ENCODE peak calls at places on chromosomes 1 and 21, in six cellular contexts. One of them, this sample, is unnamed.

GRCh38 chr1:107530543-107530942 is 389.7 kb downstream of the NTNG1 start:
- DNase-seq in AG10803: peak; percentile 73
- DNase-seq in choroid plexus epithelial cell: no peak
- DNase-seq in ascending aorta: no peak
- DNase-seq in omental fat pad: no peak
- DNase-seq in testis: no peak
- DNase-seq in this sample: no peak

GRCh38 chr1:88979749-88980116 is 12.7 kb downstream of the KYAT3 start:
- DNase-seq in AG10803: no peak
- DNase-seq in choroid plexus epithelial cell: no peak
- DNase-seq in ascending aorta: no peak
- DNase-seq in omental fat pad: no peak
- DNase-seq in testis: no peak
- DNase-seq in this sample: no peak

GRCh38 chr1:83554174-83554573 is 444.8 kb downstream of the TTLL7 start:
- DNase-seq in AG10803: no peak
- DNase-seq in choroid plexus epithelial cell: peak; percentile 1
- DNase-seq in ascending aorta: no peak
- DNase-seq in omental fat pad: no peak
- DNase-seq in testis: peak; percentile 26
- DNase-seq in this sample: no peak

GRCh38 chr1:44103270-44104131 is 15.1 kb upstream of the KLF17 start:
- DNase-seq in AG10803: no peak
- DNase-seq in choroid plexus epithelial cell: no peak
- DNase-seq in ascending aorta: no peak
- DNase-seq in omental fat pad: no peak
- DNase-seq in testis: peak; percentile 54
- DNase-seq in this sample: no peak

GRCh38 chr1:167165948-167166702 is 54.6 kb upstream of the POU2F1 start:
- DNase-seq in AG10803: no peak
- DNase-seq in choroid plexus epithelial cell: peak; percentile 93
- DNase-seq in ascending aorta: no peak
- DNase-seq in omental fat pad: no peak
- DNase-seq in testis: no peak
- DNase-seq in this sample: no peak

GRCh38 chr1:62228139-62228882 is 33.7 kb downstream of the L1TD1 start:
- DNase-seq in AG10803: no peak
- DNase-seq in choroid plexus epithelial cell: no peak
- DNase-seq in ascending aorta: no peak
- DNase-seq in omental fat pad: no peak
- DNase-seq in testis: no peak
- DNase-seq in this sample: no peak

GRCh38 chr1:14055442-14056225 is 355.6 kb downstream of the PRDM2 start:
- DNase-seq in AG10803: no peak
- DNase-seq in choroid plexus epithelial cell: peak; percentile 44
- DNase-seq in ascending aorta: no peak
- DNase-seq in omental fat pad: no peak
- DNase-seq in testis: no peak
- DNase-seq in this sample: no peak

GRCh38 chr1:6157528-6158174 is 22.5 kb downstream of the CHD5 start:
- DNase-seq in AG10803: no peak
- DNase-seq in choroid plexus epithelial cell: peak; percentile 60
- DNase-seq in ascending aorta: no peak
- DNase-seq in omental fat pad: no peak
- DNase-seq in testis: no peak
- DNase-seq in this sample: no peak

GRCh38 chr1:85070972-85071492 is 22.7 kb upstream of the MCOLN3 start:
- DNase-seq in AG10803: no peak
- DNase-seq in choroid plexus epithelial cell: no peak
- DNase-seq in ascending aorta: no peak
- DNase-seq in omental fat pad: no peak
- DNase-seq in testis: no peak
- DNase-seq in this sample: no peak

DNA sequence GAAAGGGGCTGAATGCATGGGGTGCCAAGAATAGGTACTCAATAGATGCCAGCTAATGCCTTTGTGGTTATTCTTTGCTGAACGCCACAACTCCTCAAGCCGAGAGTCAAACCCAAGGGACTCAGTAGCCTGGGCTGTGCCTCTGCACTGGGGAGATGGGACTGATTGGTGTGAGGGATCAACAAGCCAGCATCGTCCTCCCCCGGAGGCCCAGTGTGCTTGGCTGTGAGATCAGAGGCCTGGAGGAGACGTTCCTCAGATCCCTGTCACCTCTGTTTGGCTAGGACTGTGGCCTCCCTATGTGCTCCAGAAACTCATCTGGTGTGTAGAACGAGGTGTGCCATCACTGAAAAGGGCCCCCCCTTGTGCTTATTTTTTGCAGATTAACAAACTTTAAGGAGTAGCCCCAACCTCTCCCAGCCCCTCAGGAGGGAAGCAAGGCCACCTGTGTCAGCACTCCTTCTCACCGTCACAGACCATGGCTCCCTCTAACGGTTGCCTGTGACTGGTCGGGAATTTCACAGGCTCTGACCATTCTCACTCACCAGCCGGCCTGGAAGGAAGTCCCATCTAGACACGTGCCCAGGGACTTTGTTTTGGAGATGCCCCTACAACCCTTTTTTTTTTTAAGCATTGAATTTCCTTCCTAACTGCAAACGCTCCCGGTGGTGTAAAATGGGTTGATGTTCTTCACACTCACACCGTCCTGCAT is 194.0 kb upstream of the VAMP3 start:
- DNase-seq in AG10803: peak; percentile 6
- DNase-seq in choroid plexus epithelial cell: peak; percentile 51
- DNase-seq in ascending aorta: peak; percentile 4
- DNase-seq in omental fat pad: no peak
- DNase-seq in testis: peak; percentile 63
- DNase-seq in this sample: no peak
- TF ChIP-seq CTCF in AG10803: peak; percentile 44
- TF ChIP-seq CTCF in choroid plexus epithelial cell: peak; percentile 74
- TF ChIP-seq CTCF in ascending aorta: no peak
- TF ChIP-seq CTCF in omental fat pad: no peak
- TF ChIP-seq CTCF in testis: peak; percentile 26
- TF ChIP-seq CTCF in this sample: no peak

DNA sequence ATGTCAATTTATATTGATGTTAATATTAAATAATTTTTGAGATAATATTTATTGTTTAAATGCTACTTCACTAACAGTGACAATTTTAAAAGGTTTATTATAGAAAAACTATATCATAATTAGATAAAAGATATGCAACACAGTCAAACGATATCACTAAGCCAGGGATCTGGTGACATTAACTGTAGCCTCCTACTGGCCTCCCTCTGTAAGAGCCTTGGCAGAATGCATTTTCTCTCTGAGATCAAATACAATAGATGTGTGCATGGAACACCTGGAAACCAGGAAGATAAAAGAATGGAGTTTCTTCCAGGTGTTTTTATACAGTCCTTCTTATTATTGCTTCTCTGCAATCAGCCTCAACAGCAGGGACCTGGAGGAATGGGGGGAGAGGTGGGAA is 1762.1 kb downstream of the BRINP3 start:
- DNase-seq in AG10803: no peak
- DNase-seq in choroid plexus epithelial cell: peak; percentile 21
- DNase-seq in ascending aorta: no peak
- DNase-seq in omental fat pad: no peak
- DNase-seq in testis: no peak
- DNase-seq in this sample: no peak
- TF ChIP-seq CTCF in AG10803: no peak
- TF ChIP-seq CTCF in choroid plexus epithelial cell: peak; percentile 57
- TF ChIP-seq CTCF in ascending aorta: no peak
- TF ChIP-seq CTCF in omental fat pad: no peak
- TF ChIP-seq CTCF in testis: no peak
- TF ChIP-seq CTCF in this sample: no peak

DNA sequence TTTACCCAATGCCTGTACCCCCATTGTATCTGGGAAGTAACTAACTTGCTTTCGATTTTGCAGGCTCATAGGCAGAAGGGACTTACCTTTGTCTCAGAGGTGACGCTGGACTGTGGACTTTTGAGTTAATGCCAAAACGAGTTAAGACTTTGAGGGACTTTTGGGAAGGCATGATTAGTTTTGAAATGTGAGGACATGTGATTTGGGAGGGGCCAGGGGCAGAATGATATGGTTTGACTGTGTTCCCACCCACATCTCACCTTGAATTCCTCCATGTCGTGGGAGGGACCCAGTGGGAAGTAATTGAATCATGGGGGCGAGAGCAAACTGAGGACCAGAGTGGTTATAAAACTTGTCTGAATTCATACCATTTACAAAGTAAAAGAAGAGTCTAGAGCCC is 77.1 kb upstream of the HOOK1 start:
- DNase-seq in AG10803: no peak
- DNase-seq in choroid plexus epithelial cell: no peak
- DNase-seq in ascending aorta: no peak
- DNase-seq in omental fat pad: no peak
- DNase-seq in testis: no peak
- DNase-seq in this sample: no peak
- TF ChIP-seq CTCF in AG10803: no peak
- TF ChIP-seq CTCF in choroid plexus epithelial cell: no peak
- TF ChIP-seq CTCF in ascending aorta: no peak
- TF ChIP-seq CTCF in omental fat pad: no peak
- TF ChIP-seq CTCF in testis: no peak
- TF ChIP-seq CTCF in this sample: no peak

GRCh38 chr1:153677718-153678518 is 570 bp upstream of the NPR1 start:
- DNase-seq in AG10803: peak; percentile 37
- DNase-seq in choroid plexus epithelial cell: peak; percentile 69
- DNase-seq in ascending aorta: no peak
- DNase-seq in omental fat pad: no peak
- DNase-seq in testis: peak; percentile 68
- DNase-seq in this sample: peak; percentile 77

GRCh38 chr1:153678519-153679336 is at the start of gene NPR1:
- DNase-seq in AG10803: peak; percentile 27
- DNase-seq in choroid plexus epithelial cell: peak; percentile 39
- DNase-seq in ascending aorta: no peak
- DNase-seq in omental fat pad: no peak
- DNase-seq in testis: peak; percentile 69
- DNase-seq in this sample: no peak

GRCh38 chr1:153680120-153680403 is 1.6 kb downstream of the NPR1 start:
- DNase-seq in AG10803: no peak
- DNase-seq in choroid plexus epithelial cell: no peak
- DNase-seq in ascending aorta: no peak
- DNase-seq in omental fat pad: no peak
- DNase-seq in testis: no peak
- DNase-seq in this sample: no peak

GRCh38 chr1:153682730-153683129 is 4.2 kb downstream of the NPR1 start:
- DNase-seq in AG10803: no peak
- DNase-seq in choroid plexus epithelial cell: no peak
- DNase-seq in ascending aorta: no peak
- DNase-seq in omental fat pad: no peak
- DNase-seq in testis: no peak
- DNase-seq in this sample: no peak

DNA sequence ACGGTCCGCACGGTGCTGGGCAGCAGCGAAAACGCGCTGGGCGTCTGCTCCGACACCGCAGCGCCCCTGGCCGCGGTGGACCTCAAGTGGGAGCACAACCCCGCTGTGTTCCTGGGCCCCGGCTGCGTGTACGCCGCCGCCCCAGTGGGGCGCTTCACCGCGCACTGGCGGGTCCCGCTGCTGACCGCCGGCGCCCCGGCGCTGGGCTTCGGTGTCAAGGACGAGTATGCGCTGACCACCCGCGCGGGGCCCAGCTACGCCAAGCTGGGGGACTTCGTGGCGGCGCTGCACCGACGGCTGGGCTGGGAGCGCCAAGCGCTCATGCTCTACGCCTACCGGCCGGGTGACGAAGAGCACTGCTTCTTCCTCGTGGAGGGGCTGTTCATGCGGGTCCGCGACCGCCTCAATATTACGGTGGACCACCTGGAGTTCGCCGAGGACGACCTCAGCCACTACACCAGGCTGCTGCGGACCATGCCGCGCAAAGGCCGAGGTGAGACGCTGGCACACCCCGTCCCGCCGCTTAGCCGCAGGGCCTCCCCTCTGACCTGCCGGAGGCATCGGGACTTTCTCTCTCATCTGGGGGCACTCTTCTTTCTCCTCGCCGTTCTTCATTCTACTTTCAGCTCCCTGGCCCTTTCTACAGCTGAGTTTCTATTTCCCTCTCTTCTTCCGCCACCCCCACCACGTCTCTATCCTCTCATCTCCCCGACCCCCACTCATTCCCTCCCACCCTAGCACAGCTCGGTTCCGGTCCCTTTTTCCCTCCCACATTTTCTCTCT is 1.0 kb downstream of the NPR1 start:
- DNase-seq in AG10803: no peak
- DNase-seq in choroid plexus epithelial cell: no peak
- DNase-seq in ascending aorta: no peak
- DNase-seq in omental fat pad: no peak
- DNase-seq in testis: no peak
- DNase-seq in this sample: no peak
- TF ChIP-seq CTCF in AG10803: no peak
- TF ChIP-seq CTCF in choroid plexus epithelial cell: no peak
- TF ChIP-seq CTCF in ascending aorta: peak; percentile 32
- TF ChIP-seq CTCF in omental fat pad: no peak
- TF ChIP-seq CTCF in testis: peak; percentile 16
- TF ChIP-seq CTCF in this sample: no peak

DNA sequence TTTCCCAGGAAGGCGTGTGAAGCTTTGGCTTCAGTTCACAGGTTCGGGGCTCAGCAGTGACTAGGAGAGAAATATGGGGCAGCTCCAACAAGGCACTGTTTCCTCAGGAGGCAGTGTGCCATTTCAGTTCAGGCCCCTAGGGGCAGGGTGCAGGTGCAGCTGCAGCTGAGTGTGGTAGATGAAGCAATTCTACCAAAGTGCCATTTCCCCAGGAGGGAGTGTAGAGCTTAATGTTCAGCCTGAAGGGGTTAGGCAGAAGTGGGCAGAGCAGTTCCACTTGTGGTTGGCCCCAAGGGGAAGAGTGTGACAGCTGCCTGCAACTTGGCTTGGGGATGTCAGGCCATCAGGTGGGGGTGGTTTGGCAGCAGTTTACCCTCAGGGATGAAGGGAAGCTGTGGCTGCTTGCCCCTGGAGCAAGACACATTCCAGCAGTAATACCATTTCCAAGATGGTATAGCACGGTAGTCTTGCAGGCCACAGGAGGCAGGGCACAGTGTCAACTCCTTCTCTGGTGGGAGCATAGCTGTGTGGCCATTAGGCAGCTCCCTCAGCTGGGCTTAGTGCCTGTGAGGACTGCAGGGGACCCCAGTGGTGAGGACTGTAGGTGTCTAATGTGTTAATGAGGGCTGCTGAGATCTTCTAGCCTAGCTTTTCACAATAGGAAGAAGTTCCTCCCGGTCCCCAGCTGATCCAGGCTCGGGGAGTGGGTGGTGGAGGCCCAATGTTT is 34.7 kb downstream of the RGSL1 start:
- DNase-seq in AG10803: no peak
- DNase-seq in choroid plexus epithelial cell: no peak
- DNase-seq in ascending aorta: no peak
- DNase-seq in omental fat pad: no peak
- DNase-seq in testis: no peak
- DNase-seq in this sample: peak; percentile 40
- TF ChIP-seq CTCF in AG10803: peak; percentile 16
- TF ChIP-seq CTCF in choroid plexus epithelial cell: peak; percentile 12
- TF ChIP-seq CTCF in ascending aorta: no peak
- TF ChIP-seq CTCF in omental fat pad: no peak
- TF ChIP-seq CTCF in testis: no peak
- TF ChIP-seq CTCF in this sample: peak; percentile 31

GRCh38 chr1:29698033-29698432 is 461.7 kb downstream of the PTPRU start:
- DNase-seq in AG10803: peak; percentile 63
- DNase-seq in choroid plexus epithelial cell: peak; percentile 67
- DNase-seq in ascending aorta: no peak
- DNase-seq in omental fat pad: no peak
- DNase-seq in testis: no peak
- DNase-seq in this sample: no peak
- TF ChIP-seq CTCF in AG10803: peak; percentile 79
- TF ChIP-seq CTCF in choroid plexus epithelial cell: peak; percentile 82
- TF ChIP-seq CTCF in ascending aorta: peak; percentile 40
- TF ChIP-seq CTCF in omental fat pad: no peak
- TF ChIP-seq CTCF in testis: no peak
- TF ChIP-seq CTCF in this sample: no peak

GRCh38 chr21:16454371-16454770 is 724.6 kb downstream of the USP25 start:
- DNase-seq in AG10803: peak; percentile 5
- DNase-seq in choroid plexus epithelial cell: peak; percentile 58
- DNase-seq in ascending aorta: no peak
- DNase-seq in omental fat pad: no peak
- DNase-seq in testis: no peak
- DNase-seq in this sample: no peak
- TF ChIP-seq CTCF in AG10803: peak; percentile 53
- TF ChIP-seq CTCF in choroid plexus epithelial cell: peak; percentile 59
- TF ChIP-seq CTCF in ascending aorta: peak; percentile 22
- TF ChIP-seq CTCF in omental fat pad: no peak
- TF ChIP-seq CTCF in testis: no peak
- TF ChIP-seq CTCF in this sample: no peak

This sample was measured in GM10248.